ENCODE peak calls at places on chromosomes 5 and 9, in five cellular contexts. One of them, this sample, is unnamed.

GRCh38 chr5:54651482-54652076 is 134.0 kb downstream of the SNX18 start:
- DNase-seq in mesendoderm: no peak
- DNase-seq in IMR-90: peak; percentile 41
- DNase-seq in mesenchymal stem cell: no peak
- DNase-seq in H9: no peak
- DNase-seq in this sample: no peak

GRCh38 chr9:94159069-94159915 is 75.0 kb downstream of the PTPDC1 start:
- DNase-seq in mesendoderm: no peak
- DNase-seq in IMR-90: no peak
- DNase-seq in mesenchymal stem cell: peak; percentile 29
- DNase-seq in H9: no peak
- DNase-seq in this sample: no peak

GRCh38 chr9:126411948-126412284 is 85.3 kb downstream of the MVB12B start:
- DNase-seq in mesendoderm: no peak
- DNase-seq in IMR-90: no peak
- DNase-seq in mesenchymal stem cell: no peak
- DNase-seq in H9: no peak
- DNase-seq in this sample: no peak

GRCh38 chr5:179134511-179134910 is 74.3 kb downstream of the ZNF354C start:
- DNase-seq in mesendoderm: no peak
- DNase-seq in IMR-90: no peak
- DNase-seq in mesenchymal stem cell: no peak
- DNase-seq in H9: no peak
- DNase-seq in this sample: no peak

GRCh38 chr9:107239474-107239873 is 43.6 kb upstream of the RAD23B start:
- DNase-seq in mesendoderm: peak; percentile 44
- DNase-seq in IMR-90: peak; percentile 48
- DNase-seq in mesenchymal stem cell: peak; percentile 24
- DNase-seq in H9: no peak
- DNase-seq in this sample: no peak

GRCh38 chr9:127520941-127521918 is 69.9 kb downstream of the LRSAM1 start:
- DNase-seq in mesendoderm: peak; percentile 85
- DNase-seq in IMR-90: peak; percentile 83
- DNase-seq in mesenchymal stem cell: peak; percentile 95
- DNase-seq in H9: peak; percentile 75
- DNase-seq in this sample: no peak

GRCh38 chr5:154817815-154818214 is 32.6 kb downstream of the FAXDC2 start:
- DNase-seq in mesendoderm: no peak
- DNase-seq in IMR-90: no peak
- DNase-seq in mesenchymal stem cell: no peak
- DNase-seq in H9: no peak
- DNase-seq in this sample: no peak

GRCh38 chr5:146081685-146082084 is 23.7 kb downstream of the PLAC8L1 start:
- DNase-seq in mesendoderm: no peak
- DNase-seq in IMR-90: no peak
- DNase-seq in mesenchymal stem cell: no peak
- DNase-seq in H9: no peak
- DNase-seq in this sample: no peak

GRCh38 chr9:9917400-9917799 is 695.4 kb downstream of the PTPRD start:
- DNase-seq in mesendoderm: no peak
- DNase-seq in IMR-90: no peak
- DNase-seq in mesenchymal stem cell: no peak
- DNase-seq in H9: no peak
- DNase-seq in this sample: no peak

GRCh38 chr5:44774279-44774880 is 34.4 kb upstream of the MRPS30 start:
- DNase-seq in mesendoderm: peak; percentile 60
- DNase-seq in IMR-90: peak; percentile 52
- DNase-seq in mesenchymal stem cell: peak; percentile 50
- DNase-seq in H9: no peak
- DNase-seq in this sample: peak; percentile 81

GRCh38 chr9:88378317-88378716 is 9.9 kb upstream of the SPIN1 start:
- DNase-seq in mesendoderm: peak; percentile 61
- DNase-seq in IMR-90: peak; percentile 17
- DNase-seq in mesenchymal stem cell: peak; percentile 61
- DNase-seq in H9: peak; percentile 81
- DNase-seq in this sample: no peak

GRCh38 chr5:139836469-139837208 is 41.0 kb downstream of the PSD2 start:
- DNase-seq in mesendoderm: no peak
- DNase-seq in IMR-90: no peak
- DNase-seq in mesenchymal stem cell: no peak
- DNase-seq in H9: no peak
- DNase-seq in this sample: no peak

GRCh38 chr5:138391859-138392386 is 39.4 kb downstream of the KDM3B start:
- DNase-seq in mesendoderm: no peak
- DNase-seq in IMR-90: no peak
- DNase-seq in mesenchymal stem cell: no peak
- DNase-seq in H9: no peak
- DNase-seq in this sample: no peak

GRCh38 chr5:148336704-148337435 is 1.5 kb downstream of the SPINK9 start:
- DNase-seq in mesendoderm: no peak
- DNase-seq in IMR-90: no peak
- DNase-seq in mesenchymal stem cell: no peak
- DNase-seq in H9: no peak
- DNase-seq in this sample: no peak

DNA sequence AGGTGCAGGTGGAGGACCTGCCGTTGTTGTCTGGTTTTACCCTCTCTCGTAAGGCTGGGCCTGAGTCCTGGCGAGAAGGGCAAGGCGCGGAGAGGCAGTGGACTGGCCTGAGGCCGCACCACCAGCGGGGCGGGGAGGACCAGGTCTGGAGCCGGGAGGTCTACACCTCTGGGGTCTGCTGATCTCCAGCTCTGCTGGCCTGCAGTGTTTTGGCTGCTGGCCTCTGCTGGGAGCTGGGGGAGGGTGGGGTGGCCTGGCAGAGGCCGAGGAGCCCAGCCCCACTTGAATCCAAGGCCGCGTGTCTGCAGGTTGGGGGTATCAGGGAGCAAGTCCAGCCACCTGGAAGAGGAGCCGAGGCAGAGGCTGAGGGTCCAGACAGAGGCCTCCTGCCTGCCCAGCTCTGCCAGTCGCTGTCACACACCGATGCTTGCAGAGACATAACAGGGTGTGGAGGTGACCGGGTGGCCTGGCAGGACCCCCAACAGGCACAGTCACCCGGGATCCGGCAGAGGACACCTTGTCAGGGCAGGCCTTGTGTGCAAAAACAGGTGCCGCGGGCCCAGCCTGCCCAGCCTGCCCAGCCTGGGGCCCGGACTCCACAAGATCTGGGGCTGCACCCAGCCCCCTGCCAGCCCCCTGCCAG is 29.9 kb upstream of the NOTCH1 start:
- DNase-seq in mesendoderm: no peak
- DNase-seq in IMR-90: no peak
- DNase-seq in mesenchymal stem cell: no peak
- DNase-seq in H9: no peak
- DNase-seq in this sample: no peak
- H3K4ac ChIP-seq in mesendoderm: no peak overlapping the region
- H3K4ac ChIP-seq in IMR-90: no peak overlapping the region
- H3K4ac ChIP-seq in mesenchymal stem cell: no peak overlapping the region
- H3K4ac ChIP-seq in H9: no peak overlapping the region
- H3K4ac ChIP-seq in this sample: no peak overlapping the region

DNA sequence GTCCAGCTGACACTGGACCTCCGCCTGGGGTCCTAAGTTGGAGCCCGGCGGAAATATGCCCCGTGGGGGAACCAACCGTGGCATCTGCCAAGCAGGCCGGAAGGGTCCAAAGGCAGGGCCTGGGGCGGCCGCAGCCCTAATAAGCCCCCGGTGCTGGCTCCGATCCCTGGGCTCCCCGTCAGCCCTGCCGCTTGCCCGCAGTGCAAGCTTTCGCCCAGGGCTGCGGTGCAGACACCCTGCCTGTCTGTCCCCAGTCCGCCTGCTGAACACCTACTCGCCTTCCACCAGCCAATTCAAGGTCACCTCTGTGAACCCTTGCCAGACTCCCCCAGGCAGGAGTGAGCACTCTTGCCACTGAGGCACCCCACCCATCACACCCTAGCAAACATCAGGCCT is 499 bp upstream of the PTGR1 start:
- DNase-seq in mesendoderm: no peak
- DNase-seq in IMR-90: no peak
- DNase-seq in mesenchymal stem cell: no peak
- DNase-seq in H9: no peak
- DNase-seq in this sample: no peak
- H3K23ac ChIP-seq in mesendoderm: no peak overlapping the region
- H3K23ac ChIP-seq in IMR-90: no peak overlapping the region
- H3K23ac ChIP-seq in mesenchymal stem cell: no peak overlapping the region
- H3K23ac ChIP-seq in H9: no peak overlapping the region
- H3K23ac ChIP-seq in this sample: no peak overlapping the region

DNA sequence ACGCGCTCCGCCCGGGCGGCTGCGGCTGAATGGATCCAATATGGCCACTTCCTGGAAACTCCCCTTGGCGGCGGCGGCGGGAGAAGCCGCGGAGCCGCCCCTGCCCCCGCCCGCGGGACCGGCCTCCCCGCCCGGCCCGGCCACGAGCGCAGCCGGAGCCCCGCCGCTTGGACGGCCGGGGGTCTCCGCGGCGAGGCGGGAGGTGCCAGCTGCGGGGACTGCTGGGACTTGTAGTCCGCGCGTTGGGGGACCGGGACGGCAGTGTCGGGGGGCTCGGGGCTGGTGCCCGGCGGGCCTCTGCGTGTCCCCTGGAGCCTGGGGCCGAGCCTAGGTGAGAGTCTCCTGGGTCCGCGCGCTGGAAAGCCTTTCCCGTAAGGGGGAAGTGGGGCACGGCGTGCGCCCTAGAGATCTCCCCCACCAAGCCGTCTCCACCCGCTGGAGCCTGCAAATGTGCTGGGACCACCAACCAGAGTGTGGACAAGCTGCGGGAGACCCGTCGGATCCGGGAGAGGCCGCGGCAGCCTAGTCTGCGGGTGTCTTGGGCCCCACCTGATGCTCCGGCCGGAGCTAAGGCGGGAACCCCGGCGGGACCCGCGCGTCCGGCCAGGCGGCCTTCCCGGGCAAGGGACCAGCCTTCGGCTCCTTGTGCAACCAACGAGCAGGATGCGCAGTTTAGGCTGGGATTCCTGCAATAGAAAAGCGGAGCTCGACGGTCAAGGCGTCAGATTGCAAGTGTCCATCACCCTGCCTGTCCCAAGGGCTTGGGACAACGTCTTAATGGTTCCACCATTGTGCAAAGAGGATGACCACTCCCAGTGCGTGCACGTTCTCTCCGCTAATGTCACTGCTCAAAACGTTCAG is at the start of gene SEPTIN8:
- DNase-seq in mesendoderm: peak; percentile 11
- DNase-seq in IMR-90: no peak
- DNase-seq in mesenchymal stem cell: peak; percentile 57
- DNase-seq in H9: peak; percentile 53
- DNase-seq in this sample: peak; percentile 27
- H3K4me2 ChIP-seq in mesendoderm: peak within 1 kb of the TSS; percentile 94
- H3K4me2 ChIP-seq in IMR-90: peak within 1 kb of the TSS; percentile 97
- H3K4me2 ChIP-seq in mesenchymal stem cell: peak within 1 kb of the TSS; percentile 97
- H3K4me2 ChIP-seq in H9: peak within 1 kb of the TSS; percentile 67
- H3K4me2 ChIP-seq in this sample: peak within 1 kb of the TSS; percentile 93

GRCh38 chr5:143923634-143924265 is 111.8 kb downstream of the HMHB1 start:
- DNase-seq in mesendoderm: peak; percentile 26
- DNase-seq in IMR-90: peak; percentile 66
- DNase-seq in mesenchymal stem cell: peak; percentile 47
- DNase-seq in H9: no peak
- DNase-seq in this sample: peak; percentile 42

GRCh38 chr5:143922718-143923117 is 110.8 kb downstream of the HMHB1 start:
- DNase-seq in mesendoderm: peak; percentile 64
- DNase-seq in IMR-90: peak; percentile 65
- DNase-seq in mesenchymal stem cell: peak; percentile 59
- DNase-seq in H9: no peak
- DNase-seq in this sample: peak; percentile 48

GRCh38 chr5:143918961-143919360 is 107.0 kb downstream of the HMHB1 start:
- DNase-seq in mesendoderm: no peak
- DNase-seq in IMR-90: no peak
- DNase-seq in mesenchymal stem cell: no peak
- DNase-seq in H9: no peak
- DNase-seq in this sample: no peak

GRCh38 chr5:143921525-143922311 is 109.8 kb downstream of the HMHB1 start:
- DNase-seq in mesendoderm: no peak
- DNase-seq in IMR-90: peak; percentile 85
- DNase-seq in mesenchymal stem cell: peak; percentile 53
- DNase-seq in H9: no peak
- DNase-seq in this sample: peak; percentile 97

DNA sequence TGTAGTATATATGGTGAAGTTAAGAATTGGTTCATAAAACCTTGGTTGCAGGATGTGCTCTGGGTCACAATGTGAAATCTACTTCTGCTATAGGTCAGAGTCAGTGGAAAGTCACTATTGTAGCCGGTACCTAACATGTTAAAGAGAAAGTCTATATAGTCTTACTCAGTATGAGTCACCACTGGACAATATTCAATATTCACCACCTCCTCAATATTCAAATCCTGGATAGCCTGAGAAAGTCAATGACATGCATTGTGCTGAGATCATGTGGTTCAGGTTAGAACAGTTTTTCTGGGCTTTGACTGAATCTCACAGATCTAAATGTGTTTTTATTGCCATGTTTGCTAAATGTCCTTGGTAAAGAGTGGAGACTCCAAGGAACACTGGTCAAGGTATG is 108.8 kb downstream of the HMHB1 start:
- DNase-seq in mesendoderm: no peak
- DNase-seq in IMR-90: peak; percentile 75
- DNase-seq in mesenchymal stem cell: no peak
- DNase-seq in H9: no peak
- DNase-seq in this sample: no peak
- H3K4ac ChIP-seq in mesendoderm: no peak overlapping the region
- H3K4ac ChIP-seq in IMR-90: peak overlapping the region; percentile 79
- H3K4ac ChIP-seq in mesenchymal stem cell: no peak overlapping the region
- H3K4ac ChIP-seq in H9: no peak overlapping the region
- H3K4ac ChIP-seq in this sample: no peak overlapping the region

GRCh38 chr5:96756985-96757384 is 50.8 kb downstream of the ERAP1 start:
- DNase-seq in mesendoderm: peak; percentile 16
- DNase-seq in IMR-90: no peak
- DNase-seq in mesenchymal stem cell: no peak
- DNase-seq in H9: no peak
- DNase-seq in this sample: no peak
- H3K23ac ChIP-seq in mesendoderm: no peak overlapping the region
- H3K23ac ChIP-seq in IMR-90: no peak overlapping the region
- H3K23ac ChIP-seq in mesenchymal stem cell: no peak overlapping the region
- H3K23ac ChIP-seq in H9: no peak overlapping the region
- H3K23ac ChIP-seq in this sample: no peak overlapping the region

GRCh38 chr5:157610990-157611389 is 35.4 kb upstream of the ADAM19 start:
- DNase-seq in mesendoderm: peak; percentile 91
- DNase-seq in IMR-90: no peak
- DNase-seq in mesenchymal stem cell: no peak
- DNase-seq in H9: no peak
- DNase-seq in this sample: no peak

GRCh38 chr5:157612071-157612476 is 36.5 kb upstream of the ADAM19 start:
- DNase-seq in mesendoderm: no peak
- DNase-seq in IMR-90: no peak
- DNase-seq in mesenchymal stem cell: no peak
- DNase-seq in H9: no peak
- DNase-seq in this sample: no peak

GRCh38 chr5:157613385-157614245 is 38.0 kb upstream of the ADAM19 start:
- DNase-seq in mesendoderm: no peak
- DNase-seq in IMR-90: no peak
- DNase-seq in mesenchymal stem cell: peak; percentile 24
- DNase-seq in H9: no peak
- DNase-seq in this sample: peak; percentile 87

GRCh38 chr5:157611571-157612067 is 36.0 kb upstream of the ADAM19 start:
- DNase-seq in mesendoderm: no peak
- DNase-seq in IMR-90: no peak
- DNase-seq in mesenchymal stem cell: no peak
- DNase-seq in H9: no peak
- DNase-seq in this sample: peak; percentile 65

DNA sequence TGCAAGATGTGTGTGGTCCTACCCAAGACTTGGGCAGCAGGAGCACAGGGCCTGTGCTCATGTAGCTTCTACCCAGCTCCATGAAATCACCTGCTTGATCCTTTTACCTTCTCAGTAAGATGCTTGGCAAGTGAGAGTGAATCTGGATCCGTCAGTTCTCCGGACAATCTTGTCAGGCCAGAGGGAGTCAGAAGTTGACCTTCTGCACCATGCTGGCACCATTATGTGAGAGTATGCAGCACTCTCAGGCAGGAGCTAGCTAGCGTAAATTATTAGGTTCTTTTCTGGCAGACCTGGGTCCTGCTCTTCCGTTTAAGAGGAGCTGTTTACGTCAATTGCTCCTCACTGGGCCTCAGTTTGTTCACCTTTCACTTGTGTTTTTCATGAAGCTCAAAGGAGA is 37.0 kb upstream of the ADAM19 start:
- DNase-seq in mesendoderm: no peak
- DNase-seq in IMR-90: no peak
- DNase-seq in mesenchymal stem cell: no peak
- DNase-seq in H9: no peak
- DNase-seq in this sample: peak; percentile 83
- H3K4me2 ChIP-seq in mesendoderm: no peak overlapping the region
- H3K4me2 ChIP-seq in IMR-90: no peak overlapping the region
- H3K4me2 ChIP-seq in mesenchymal stem cell: no peak overlapping the region
- H3K4me2 ChIP-seq in H9: no peak overlapping the region
- H3K4me2 ChIP-seq in this sample: no peak overlapping the region

This sample was measured in trophoblast cell.